ENCODE peak calls at places on chromosomes 7 and 10, in four cellular contexts. Z is GM12878, C is K562, K is HepG2. J is an unnamed sample.

GRCh38 chr7:51033722-51034530 is 251.2 kb upstream of the GRB10 start:
- DNase-seq in Z (no peak), C (no peak), K (no peak), J (no peak)

GRCh38 chr10:60943372-60944158 is 420 bp downstream of the RHOBTB1 start:
- DNase-seq in Z (no peak), C (peak; percentile 59), K (peak; percentile 36), J (peak; percentile 47)

GRCh38 chr7:24580283-24580946 is 7.2 kb downstream of the PALS2 start:
- DNase-seq in Z (no peak), C (no peak), K (peak; percentile 43), J (no peak)

GRCh38 chr7:129383542-129384132 is 50.6 kb upstream of the STRIP2 start:
- DNase-seq in Z (no peak), C (no peak), K (no peak), J (no peak)

GRCh38 chr7:24826662-24827020 is 69.4 kb upstream of the GSDME start:
- DNase-seq in Z (no peak), C (no peak), K (no peak), J (no peak)

GRCh38 chr7:90244909-90245841 is at the start of gene CFAP69:
- DNase-seq in Z (peak; percentile 46), C (peak; percentile 91), K (peak; percentile 78), J (peak; percentile 87)

GRCh38 chr10:132455441-132455971 is 58.5 kb downstream of the PWWP2B start:
- DNase-seq in Z (no peak), C (no peak), K (no peak), J (no peak)

GRCh38 chr7:7803597-7804229 is 85.3 kb upstream of the RPA3 start:
- DNase-seq in Z (no peak), C (no peak), K (no peak), J (no peak)

GRCh38 chr7:8433477-8434289 is at the start of gene NXPH1:
- DNase-seq in Z (no peak), C (peak; percentile 75), K (peak; percentile 37), J (peak; percentile 67)

GRCh38 chr10:97771913-97772823 is at the start of gene SFRP5:
- DNase-seq in Z (no peak), C (peak; percentile 76), K (no peak), J (no peak)

GRCh38 chr10:79939969-79940368 is 8.9 kb downstream of the SFTPD start:
- DNase-seq in Z (no peak), C (no peak), K (no peak), J (no peak)

GRCh38 chr10:132386419-132386831 is 10.6 kb upstream of the PWWP2B start:
- DNase-seq in Z (no peak), C (no peak), K (no peak), J (no peak)

GRCh38 chr7:136857573-136857972 is 10.9 kb upstream of the CHRM2 start:
- DNase-seq in Z (no peak), C (no peak), K (no peak), J (no peak)

GRCh38 chr7:158831738-158832091 is 2.4 kb upstream of the ESYT2 start:
- DNase-seq in Z (no peak), C (no peak), K (no peak), J (no peak)

GRCh38 chr7:103100348-103100747 is 25.4 kb downstream of the ARMC10 start:
- DNase-seq in Z (no peak), C (no peak), K (no peak), J (no peak)

GRCh38 chr10:88831709-88832108 is 19.9 kb downstream of the ANKRD22 start:
- DNase-seq in Z (no peak), C (no peak), K (no peak), J (no peak)

GRCh38 chr7:41886257-41886905 is 183.5 kb upstream of the INHBA start:
- DNase-seq in Z (no peak), C (no peak), K (no peak), J (no peak)

GRCh38 chr7:110813986-110814385 is 276.9 kb upstream of the LRRN3 start:
- DNase-seq in Z (no peak), C (no peak), K (no peak), J (no peak)

GRCh38 chr7:147413243-147413642 is 1177.3 kb upstream of the C7orf33 start:
- DNase-seq in Z (no peak), C (no peak), K (no peak), J (no peak)

GRCh38 chr7:152136623-152137022 is 111.1 kb downstream of the GALNT11 start:
- DNase-seq in Z (no peak), C (no peak), K (no peak), J (no peak)

GRCh38 chr7:82740246-82740848 is 296.8 kb upstream of the CACNA2D1 start:
- DNase-seq in Z (no peak), C (no peak), K (peak; percentile 28), J (peak; percentile 35)

GRCh38 chr10:119221201-119221600 is 13.8 kb downstream of the GRK5 start:
- DNase-seq in Z (no peak), C (no peak), K (peak; percentile 38), J (no peak)

GRCh38 chr7:108308913-108309312 is 147.3 kb downstream of the NRCAM start:
- DNase-seq in Z (no peak), C (no peak), K (no peak), J (no peak)

GRCh38 chr10:76352300-76352699 is 920.9 kb downstream of the LRMDA start:
- DNase-seq in Z (no peak), C (no peak), K (no peak), J (no peak)

GRCh38 chr10:62618576-62619408 is 185.7 kb upstream of the ADO start:
- DNase-seq in Z (no peak), C (no peak), K (no peak), J (no peak)

GRCh38 chr10:115660391-115660790 is 567.2 kb downstream of the ATRNL1 start:
- DNase-seq in Z (no peak), C (no peak), K (no peak), J (no peak)

GRCh38 chr7:101162551-101163280 is 2.7 kb downstream of the VGF start:
- DNase-seq in Z (no peak), C (peak; percentile 78), K (no peak), J (peak; percentile 61)

GRCh38 chr7:73978681-73979563 is 49.1 kb upstream of the ELN start:
- DNase-seq in Z (peak; percentile 45), C (peak; percentile 75), K (peak; percentile 89), J (peak; percentile 70)

GRCh38 chr10:14822879-14823755 is 14.7 kb downstream of the CDNF start:
- DNase-seq in Z (no peak), C (peak; percentile 24), K (peak; percentile 12), J (peak; percentile 33)

GRCh38 chr7:66013938-66014337 is 31.9 kb upstream of the GUSB start:
- DNase-seq in Z (no peak), C (peak; percentile 40), K (peak; percentile 65), J (peak; percentile 59)

GRCh38 chr10:103254538-103255325 is 9.0 kb downstream of the RPEL1 start:
- DNase-seq in Z (no peak), C (peak; percentile 24), K (no peak), J (no peak)

GRCh38 chr10:24951201-24952145 is 933 bp downstream of the PRTFDC1 start:
- DNase-seq in Z (no peak), C (peak; percentile 83), K (no peak), J (peak; percentile 20)

DNA sequence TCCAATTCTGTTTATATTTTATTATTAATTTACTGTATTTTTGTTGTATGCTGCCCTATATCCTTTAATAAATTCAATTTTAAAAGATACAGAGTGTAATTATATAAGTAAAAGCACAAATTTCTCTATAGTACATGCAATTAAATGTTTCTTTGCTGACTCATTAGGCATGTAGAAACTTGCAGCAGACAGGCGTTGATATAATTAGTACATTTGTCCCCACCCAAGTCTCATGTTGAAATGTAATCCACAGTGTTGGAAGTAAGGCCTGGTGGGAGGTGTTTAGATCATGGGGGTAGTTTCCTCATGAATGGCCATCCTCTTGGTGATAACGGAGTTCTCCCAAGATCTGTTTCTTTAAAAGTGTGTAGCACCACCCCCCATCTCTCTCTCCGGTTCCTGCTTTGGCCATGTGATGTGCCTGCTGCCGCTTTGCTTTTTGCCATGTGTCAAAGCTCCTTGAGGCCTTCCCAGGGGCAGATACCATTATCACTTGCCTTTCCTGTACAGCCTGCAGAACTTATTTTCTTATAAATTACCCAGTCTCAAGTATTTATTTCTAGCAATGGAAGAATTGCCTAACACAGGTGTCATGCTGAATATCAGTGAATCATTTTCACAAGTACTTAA is 63.7 kb downstream of the TSPAN12 start:
- DNase-seq in Z (no peak), C (no peak), K (no peak), J (no peak)
- TF ChIP-seq SP1 in Z (no peak), C (no peak), K (no peak), J (no peak)

GRCh38 chr7:17027143-17027802 is 145.5 kb upstream of the AGR3 start:
- DNase-seq in Z (no peak), C (no peak), K (no peak), J (no peak)
- TF ChIP-seq FOXK2 in Z (no peak), C (no peak), K (no peak), J (no peak)

GRCh38 chr7:81231203-81231922 is 312.5 kb upstream of the SEMA3C start:
- DNase-seq in Z (no peak), C (no peak), K (no peak), J (no peak)

GRCh38 chr7:81234896-81235295 is 316.0 kb upstream of the SEMA3C start:
- DNase-seq in Z (no peak), C (no peak), K (no peak), J (no peak)

GRCh38 chr7:81235896-81236479 is 317.1 kb upstream of the SEMA3C start:
- DNase-seq in Z (no peak), C (no peak), K (no peak), J (no peak)

GRCh38 chr7:81232084-81232799 is 313.4 kb upstream of the SEMA3C start:
- DNase-seq in Z (no peak), C (no peak), K (no peak), J (no peak)

DNA sequence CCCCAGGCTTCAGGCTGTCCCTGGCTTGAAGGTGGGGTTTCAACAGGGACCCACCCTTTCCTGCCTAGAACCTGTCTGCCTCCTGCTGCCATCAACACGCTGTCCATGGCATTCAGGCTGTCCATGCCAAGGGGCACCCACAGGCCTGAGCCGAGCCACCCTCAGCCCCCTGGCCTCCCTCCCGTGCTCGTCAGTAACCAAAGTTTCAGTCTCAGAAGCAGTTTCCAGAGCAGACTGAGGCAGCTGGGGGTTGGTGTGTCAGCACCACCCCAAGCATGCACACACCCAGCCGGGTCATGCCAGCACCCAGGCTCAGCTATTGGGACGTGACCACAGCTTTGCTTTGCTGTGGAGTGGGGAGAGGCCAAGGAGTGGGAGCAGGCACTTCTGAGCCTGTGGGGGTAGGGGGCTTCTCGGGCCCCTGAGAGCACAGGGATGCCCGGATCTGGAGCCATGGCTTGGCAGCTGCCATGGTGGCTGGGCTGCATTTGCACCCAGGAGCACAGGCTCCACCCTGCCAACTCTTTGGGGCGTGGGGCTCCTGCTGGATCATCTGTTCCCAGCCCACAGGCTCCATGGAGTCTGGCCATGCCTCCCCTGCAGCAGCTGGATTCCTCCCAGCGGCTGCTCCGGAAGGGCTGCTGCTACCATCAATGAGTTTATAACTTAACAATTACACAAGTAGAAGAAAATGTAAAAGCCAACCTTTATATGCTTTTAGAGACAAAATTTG is 314.5 kb upstream of the SEMA3C start:
- DNase-seq in Z (no peak), C (no peak), K (no peak), J (no peak)
- TF ChIP-seq SP1 in Z (no peak), C (no peak), K (no peak), J (no peak)

GRCh38 chr10:19043431-19043830 is 5.2 kb upstream of the MALRD1 start:
- DNase-seq in Z (no peak), C (no peak), K (no peak), J (no peak)
- TF ChIP-seq FOXK2 in Z (no peak), C (no peak), K (no peak), J (no peak)

GRCh38 chr7:5532520-5533335 is 109.1 kb upstream of the TNRC18 start:
- DNase-seq in Z (peak; percentile 82), C (peak; percentile 77), K (peak; percentile 66), J (no peak)
- TF ChIP-seq SP1 in Z (peak; percentile 36), C (no peak), K (no peak), J (no peak)

J was measured in HEK293T.